ENCODE peak calls at places on chromosomes 11 and 22, in four cellular contexts. Z is mesenchymal stem cell; X is cardiac muscle cell; Q is effector memory CD4-positive, alpha-beta T cell. F is an unnamed sample. For H3K4me1, the result is how much of the 10 kb centered on the place peaks cover.

GRCh38 chr11:11463397-11463796 is 110.3 kb upstream of the CSNK2A3 start:
- DNase-seq in Z (peak), X (no peak), Q (no peak), F (no peak)

GRCh38 chr22:30238136-30238535 is 8.4 kb downstream of the LIF start:
- DNase-seq in Z (no peak), X (no peak), Q (no peak), F (no peak)

GRCh38 chr11:76745561-76746207 is 37.5 kb upstream of the TSKU start:
- DNase-seq in Z (no peak), X (no peak), Q (no peak), F (no peak)

GRCh38 chr22:47022475-47022874 is 260.0 kb downstream of the TBC1D22A start:
- DNase-seq in Z (no peak), X (no peak), Q (no peak), F (no peak)

GRCh38 chr11:128208329-128209220 is 378.8 kb downstream of the ETS1 start:
- DNase-seq in Z (peak), X (no peak), Q (no peak), F (no peak)

GRCh38 chr22:30869996-30870395 is 98.6 kb downstream of the MORC2 start:
- DNase-seq in Z (no peak), X (no peak), Q (no peak), F (no peak)

GRCh38 chr11:43992834-43993637 is 50.6 kb downstream of the C11orf96 start:
- DNase-seq in Z (peak), X (no peak), Q (no peak), F (no peak)

GRCh38 chr22:43236401-43237166 is 49.6 kb upstream of the TTLL12 start:
- DNase-seq in Z (no peak), X (no peak), Q (no peak), F (no peak)

GRCh38 chr22:38751422-38752346 is 4.1 kb downstream of the SUN2 start:
- DNase-seq in Z (no peak), X (no peak), Q (peak), F (peak)

GRCh38 chr22:29150701-29151100 is 55.0 kb upstream of the EMID1 start:
- DNase-seq in Z (no peak), X (no peak), Q (no peak), F (no peak)

GRCh38 chr11:122634507-122634906 is 21.0 kb upstream of the UBASH3B start:
- DNase-seq in Z (peak), X (no peak), Q (no peak), F (no peak)

GRCh38 chr22:37535159-37535558 is 15.9 kb upstream of the CARD10 start:
- DNase-seq in Z (no peak), X (no peak), Q (no peak), F (no peak)

GRCh38 chr11:16772141-16772512 is 33.7 kb downstream of the C11orf58 start:
- DNase-seq in Z (no peak), X (no peak), Q (no peak), F (no peak)

GRCh38 chr11:88174627-88175003 is 628 bp downstream of the RAB38 start:
- DNase-seq in Z (peak), X (no peak), Q (no peak), F (peak)

GRCh38 chr11:78851883-78852586 is 277.4 kb upstream of the NARS2 start:
- DNase-seq in Z (no peak), X (no peak), Q (no peak), F (no peak)

GRCh38 chr22:23073506-23074229 is 3.3 kb downstream of the GNAZ start:
- DNase-seq in Z (no peak), X (no peak), Q (no peak), F (no peak)

GRCh38 chr22:23071163-23072034 is 1.1 kb downstream of the GNAZ start:
- DNase-seq in Z (no peak), X (no peak), Q (no peak), F (peak)

GRCh38 chr22:23070418-23071162 is at the start of gene GNAZ:
- DNase-seq in Z (no peak), X (peak), Q (peak), F (no peak)

GRCh38 chr22:23072911-23073491 is 2.7 kb downstream of the GNAZ start:
- DNase-seq in Z (no peak), X (no peak), Q (no peak), F (no peak)

GRCh38 chr22:23072035-23072910 is 2.0 kb downstream of the GNAZ start:
- DNase-seq in Z (no peak), X (no peak), Q (no peak), F (no peak)
- H3K4me1 ChIP-seq in Z (under half), X (under half), Q (under half), F (under half)

DNA sequence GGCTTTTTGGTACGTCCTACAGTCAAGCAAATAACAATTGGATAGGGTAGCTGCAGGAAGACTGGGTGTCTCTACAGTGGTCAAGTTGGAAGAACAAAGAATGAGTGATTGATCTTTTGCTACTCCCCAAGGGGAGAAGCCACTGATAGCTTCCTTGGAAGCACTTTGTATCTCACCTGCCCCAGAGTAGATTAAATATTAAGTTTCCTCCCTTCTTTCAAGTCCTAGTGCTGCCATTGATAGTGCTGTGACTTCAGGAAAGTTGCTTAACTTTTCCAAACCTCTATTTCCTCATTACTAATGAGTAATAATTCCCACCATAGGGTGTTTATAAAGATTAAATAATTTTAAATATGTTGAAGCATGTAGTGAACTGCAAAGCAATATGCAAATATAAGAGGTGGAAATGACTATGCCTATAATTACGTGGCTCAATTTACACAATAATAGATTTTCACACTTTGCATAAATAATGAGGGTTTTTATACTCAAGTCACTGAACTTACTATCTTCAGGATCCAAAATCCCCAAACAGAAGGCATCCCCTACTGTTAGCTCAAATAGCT is 35.5 kb upstream of the EHF start:
- DNase-seq in Z (no peak), X (no peak), Q (no peak), F (no peak)
- H3K4me3 ChIP-seq in Z (no peak), X (no peak), Q (no peak), F (no peak)

GRCh38 chr22:25016311-25016710 is 63.8 kb downstream of the KIAA1671 start:
- DNase-seq in Z (no peak), X (no peak), Q (no peak), F (no peak)
- H3K4me1 ChIP-seq in Z (under half), X (under half), Q (under half), F (under half)

DNA sequence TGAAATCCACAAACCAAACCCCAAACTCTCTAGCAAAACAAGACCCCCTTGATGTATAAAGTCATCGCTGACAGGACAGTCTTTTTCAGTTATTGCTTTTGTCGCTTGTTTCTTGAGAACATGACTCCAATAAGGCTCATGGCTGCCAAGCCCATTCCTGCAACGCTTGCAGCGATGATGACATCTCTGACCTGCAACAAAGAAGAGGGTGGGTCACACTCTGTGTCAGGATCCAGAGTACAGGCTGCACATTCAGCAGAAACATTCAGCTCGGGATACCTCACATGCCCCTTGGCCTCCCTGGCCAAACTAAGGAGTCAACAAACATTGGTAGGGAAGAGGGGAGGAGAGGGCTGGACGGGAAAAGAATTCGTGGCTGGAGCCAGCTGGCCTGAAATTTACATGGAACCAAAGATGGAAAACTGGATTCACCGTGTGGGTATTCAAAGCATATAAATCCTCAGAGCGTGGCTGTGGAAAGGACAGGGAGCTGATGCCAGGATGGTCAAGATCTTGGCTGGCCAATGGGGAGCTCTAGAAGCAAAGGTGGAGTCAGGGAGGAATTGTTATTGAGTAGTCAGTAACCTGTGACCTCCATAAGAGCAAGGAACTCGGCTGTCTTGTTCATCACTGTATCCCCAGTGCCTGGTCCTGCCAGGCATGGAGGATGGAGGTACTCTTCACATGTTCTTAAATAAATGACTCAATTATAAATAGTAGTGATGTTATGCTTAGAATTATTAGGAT is 11.8 kb upstream of the PLAAT2 start:
- DNase-seq in Z (no peak), X (no peak), Q (no peak), F (peak)
- H3K4me3 ChIP-seq in Z (no peak), X (no peak), Q (peak), F (peak)

GRCh38 chr22:36362077-36362476 is 25.7 kb downstream of the MYH9 start:
- DNase-seq in Z (no peak), X (no peak), Q (no peak), F (no peak)

GRCh38 chr22:36362819-36363377 is 24.9 kb downstream of the MYH9 start:
- DNase-seq in Z (peak), X (no peak), Q (no peak), F (no peak)

GRCh38 chr22:36360011-36360410 is 27.8 kb downstream of the MYH9 start:
- DNase-seq in Z (no peak), X (no peak), Q (no peak), F (no peak)

GRCh38 chr22:36359172-36359973 is 28.4 kb downstream of the MYH9 start:
- DNase-seq in Z (no peak), X (no peak), Q (no peak), F (no peak)

DNA sequence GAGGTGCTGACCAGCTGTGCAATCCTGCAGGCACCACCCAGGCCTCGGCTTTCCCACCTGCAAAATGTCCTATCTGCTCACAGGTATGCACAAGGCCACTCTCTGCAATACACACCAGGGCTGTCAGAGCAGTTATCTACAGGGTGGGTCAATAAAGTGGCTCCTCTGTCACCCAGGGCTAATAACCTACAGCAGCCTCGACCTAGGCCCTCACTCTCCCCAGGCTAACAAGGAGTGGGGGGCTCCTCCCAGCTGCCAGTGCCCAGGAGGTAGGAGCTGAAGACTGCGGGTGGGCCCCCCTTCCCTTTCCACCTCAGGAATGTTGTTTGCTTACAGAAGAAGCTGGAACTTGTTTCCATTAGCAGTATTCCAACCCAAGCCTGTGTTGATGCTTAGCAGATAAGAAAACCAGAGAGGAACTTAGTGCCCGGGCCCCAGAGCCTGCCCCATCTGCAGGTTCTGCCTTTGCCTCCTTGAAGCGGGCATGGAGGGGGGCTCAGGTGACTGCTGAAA is 26.8 kb downstream of the MYH9 start:
- DNase-seq in Z (peak), X (no peak), Q (no peak), F (no peak)
- H3K4me1 ChIP-seq in Z (half or more), X (half or more), Q (half or more), F (under half)

GRCh38 chr11:86636275-86636674 is 36.1 kb downstream of the ME3 start:
- DNase-seq in Z (peak), X (no peak), Q (no peak), F (no peak)
- H3K4me3 ChIP-seq in Z (no peak), X (no peak), Q (no peak), F (no peak)